ENCODE peak calls at places on chromosomes 3 and 15, in ten cellular contexts. One of them, this sample, is unnamed. For H3K36me3, the result is how much of the 10 kb centered on the place peaks cover.

GRCh38 chr3:114659109-114660081 is 365.6 kb downstream of the TIGIT start:
- DNase-seq in uterus: no peak
- DNase-seq in tibial nerve: no peak
- DNase-seq in DND-41: no peak
- DNase-seq in brain microvascular endothelial cell: no peak
- DNase-seq in transverse colon: no peak
- DNase-seq in fibroblast of lung: no peak
- DNase-seq in cardiac muscle cell: no peak
- DNase-seq in heart left ventricle: peak
- DNase-seq in stomach: peak
- DNase-seq in this sample: no peak

GRCh38 chr3:100650651-100651611 is 41.5 kb downstream of the ADGRG7 start:
- DNase-seq in uterus: no peak
- DNase-seq in tibial nerve: no peak
- DNase-seq in DND-41: no peak
- DNase-seq in brain microvascular endothelial cell: peak
- DNase-seq in transverse colon: no peak
- DNase-seq in fibroblast of lung: peak
- DNase-seq in cardiac muscle cell: no peak
- DNase-seq in heart left ventricle: no peak
- DNase-seq in stomach: no peak
- DNase-seq in this sample: peak

GRCh38 chr15:71651750-71652186 is 158.6 kb upstream of the NR2E3 start:
- DNase-seq in uterus: no peak
- DNase-seq in tibial nerve: no peak
- DNase-seq in DND-41: no peak
- DNase-seq in brain microvascular endothelial cell: peak
- DNase-seq in transverse colon: peak
- DNase-seq in fibroblast of lung: peak
- DNase-seq in cardiac muscle cell: peak
- DNase-seq in heart left ventricle: no peak
- DNase-seq in stomach: peak
- DNase-seq in this sample: no peak

GRCh38 chr3:88059380-88060160 is 515 bp downstream of the ZNF654 start:
- DNase-seq in uterus: peak
- DNase-seq in tibial nerve: no peak
- DNase-seq in DND-41: peak
- DNase-seq in brain microvascular endothelial cell: no peak
- DNase-seq in transverse colon: peak
- DNase-seq in fibroblast of lung: peak
- DNase-seq in cardiac muscle cell: no peak
- DNase-seq in heart left ventricle: no peak
- DNase-seq in stomach: no peak
- DNase-seq in this sample: no peak

GRCh38 chr15:85037617-85038016 is 56.0 kb downstream of the PDE8A start:
- DNase-seq in uterus: no peak
- DNase-seq in tibial nerve: no peak
- DNase-seq in DND-41: no peak
- DNase-seq in brain microvascular endothelial cell: no peak
- DNase-seq in transverse colon: no peak
- DNase-seq in fibroblast of lung: no peak
- DNase-seq in cardiac muscle cell: no peak
- DNase-seq in heart left ventricle: no peak
- DNase-seq in stomach: no peak
- DNase-seq in this sample: no peak

GRCh38 chr3:23874359-23875120 is 42.2 kb downstream of the NKIRAS1 start:
- DNase-seq in uterus: no peak
- DNase-seq in tibial nerve: no peak
- DNase-seq in DND-41: no peak
- DNase-seq in brain microvascular endothelial cell: peak
- DNase-seq in transverse colon: no peak
- DNase-seq in fibroblast of lung: peak
- DNase-seq in cardiac muscle cell: no peak
- DNase-seq in heart left ventricle: no peak
- DNase-seq in stomach: no peak
- DNase-seq in this sample: no peak

GRCh38 chr15:67691450-67691849 is 133.9 kb upstream of the SKOR1 start:
- DNase-seq in uterus: no peak
- DNase-seq in tibial nerve: no peak
- DNase-seq in DND-41: no peak
- DNase-seq in brain microvascular endothelial cell: no peak
- DNase-seq in transverse colon: no peak
- DNase-seq in fibroblast of lung: no peak
- DNase-seq in cardiac muscle cell: no peak
- DNase-seq in heart left ventricle: no peak
- DNase-seq in stomach: no peak
- DNase-seq in this sample: no peak

GRCh38 chr3:111277226-111277625 is 205.6 kb downstream of the NECTIN3 start:
- DNase-seq in uterus: no peak
- DNase-seq in tibial nerve: no peak
- DNase-seq in DND-41: no peak
- DNase-seq in brain microvascular endothelial cell: peak
- DNase-seq in transverse colon: no peak
- DNase-seq in fibroblast of lung: peak
- DNase-seq in cardiac muscle cell: peak
- DNase-seq in heart left ventricle: no peak
- DNase-seq in stomach: no peak
- DNase-seq in this sample: no peak

GRCh38 chr3:11482024-11482423 is 161.7 kb downstream of the VGLL4 start:
- DNase-seq in uterus: peak
- DNase-seq in tibial nerve: peak
- DNase-seq in DND-41: no peak
- DNase-seq in brain microvascular endothelial cell: no peak
- DNase-seq in transverse colon: peak
- DNase-seq in fibroblast of lung: no peak
- DNase-seq in cardiac muscle cell: no peak
- DNase-seq in heart left ventricle: peak
- DNase-seq in stomach: peak
- DNase-seq in this sample: no peak

GRCh38 chr3:126349071-126349470 is 8.1 kb downstream of the KLF15 start:
- DNase-seq in uterus: peak
- DNase-seq in tibial nerve: peak
- DNase-seq in DND-41: no peak
- DNase-seq in brain microvascular endothelial cell: no peak
- DNase-seq in transverse colon: peak
- DNase-seq in fibroblast of lung: no peak
- DNase-seq in cardiac muscle cell: no peak
- DNase-seq in heart left ventricle: no peak
- DNase-seq in stomach: peak
- DNase-seq in this sample: no peak

GRCh38 chr3:150371741-150372254 is 36.3 kb upstream of the TSC22D2 start:
- DNase-seq in uterus: peak
- DNase-seq in tibial nerve: no peak
- DNase-seq in DND-41: no peak
- DNase-seq in brain microvascular endothelial cell: peak
- DNase-seq in transverse colon: peak
- DNase-seq in fibroblast of lung: peak
- DNase-seq in cardiac muscle cell: peak
- DNase-seq in heart left ventricle: no peak
- DNase-seq in stomach: peak
- DNase-seq in this sample: no peak

GRCh38 chr15:45429974-45430792 is 51.8 kb upstream of the GATM start:
- DNase-seq in uterus: peak
- DNase-seq in tibial nerve: peak
- DNase-seq in DND-41: peak
- DNase-seq in brain microvascular endothelial cell: peak
- DNase-seq in transverse colon: peak
- DNase-seq in fibroblast of lung: peak
- DNase-seq in cardiac muscle cell: peak
- DNase-seq in heart left ventricle: peak
- DNase-seq in stomach: peak
- DNase-seq in this sample: peak
- TF ChIP-seq CTCF in uterus: peak
- TF ChIP-seq CTCF in tibial nerve: peak
- TF ChIP-seq CTCF in DND-41: peak
- TF ChIP-seq CTCF in brain microvascular endothelial cell: peak
- TF ChIP-seq CTCF in transverse colon: peak
- TF ChIP-seq CTCF in fibroblast of lung: peak
- TF ChIP-seq CTCF in cardiac muscle cell: peak
- TF ChIP-seq CTCF in heart left ventricle: peak
- TF ChIP-seq CTCF in stomach: peak
- TF ChIP-seq CTCF in this sample: peak

GRCh38 chr3:188529228-188529627 is 375.3 kb downstream of the LPP start:
- DNase-seq in uterus: no peak
- DNase-seq in tibial nerve: no peak
- DNase-seq in DND-41: no peak
- DNase-seq in brain microvascular endothelial cell: no peak
- DNase-seq in transverse colon: no peak
- DNase-seq in fibroblast of lung: peak
- DNase-seq in cardiac muscle cell: no peak
- DNase-seq in heart left ventricle: no peak
- DNase-seq in stomach: no peak
- DNase-seq in this sample: no peak

GRCh38 chr3:188531210-188531609 is 377.3 kb downstream of the LPP start:
- DNase-seq in uterus: no peak
- DNase-seq in tibial nerve: no peak
- DNase-seq in DND-41: no peak
- DNase-seq in brain microvascular endothelial cell: peak
- DNase-seq in transverse colon: no peak
- DNase-seq in fibroblast of lung: peak
- DNase-seq in cardiac muscle cell: no peak
- DNase-seq in heart left ventricle: no peak
- DNase-seq in stomach: no peak
- DNase-seq in this sample: no peak

GRCh38 chr3:188534633-188535032 is 380.7 kb downstream of the LPP start:
- DNase-seq in uterus: no peak
- DNase-seq in tibial nerve: no peak
- DNase-seq in DND-41: no peak
- DNase-seq in brain microvascular endothelial cell: no peak
- DNase-seq in transverse colon: no peak
- DNase-seq in fibroblast of lung: peak
- DNase-seq in cardiac muscle cell: no peak
- DNase-seq in heart left ventricle: no peak
- DNase-seq in stomach: no peak
- DNase-seq in this sample: no peak

GRCh38 chr3:188533172-188533571 is 379.2 kb downstream of the LPP start:
- DNase-seq in uterus: no peak
- DNase-seq in tibial nerve: no peak
- DNase-seq in DND-41: no peak
- DNase-seq in brain microvascular endothelial cell: no peak
- DNase-seq in transverse colon: no peak
- DNase-seq in fibroblast of lung: no peak
- DNase-seq in cardiac muscle cell: no peak
- DNase-seq in heart left ventricle: no peak
- DNase-seq in stomach: no peak
- DNase-seq in this sample: no peak

GRCh38 chr3:188533612-188534357 is 379.8 kb downstream of the LPP start:
- DNase-seq in uterus: no peak
- DNase-seq in tibial nerve: no peak
- DNase-seq in DND-41: no peak
- DNase-seq in brain microvascular endothelial cell: no peak
- DNase-seq in transverse colon: no peak
- DNase-seq in fibroblast of lung: peak
- DNase-seq in cardiac muscle cell: no peak
- DNase-seq in heart left ventricle: no peak
- DNase-seq in stomach: no peak
- DNase-seq in this sample: no peak
- H3K4me3 ChIP-seq in uterus: no peak
- H3K4me3 ChIP-seq in tibial nerve: no peak
- H3K4me3 ChIP-seq in DND-41: no peak
- H3K4me3 ChIP-seq in brain microvascular endothelial cell: no peak
- H3K4me3 ChIP-seq in transverse colon: no peak
- H3K4me3 ChIP-seq in fibroblast of lung: no peak
- H3K4me3 ChIP-seq in cardiac muscle cell: no peak
- H3K4me3 ChIP-seq in heart left ventricle: no peak
- H3K4me3 ChIP-seq in stomach: no peak
- H3K4me3 ChIP-seq in this sample: no peak

GRCh38 chr3:56001537-56001936 is 466.7 kb downstream of the ERC2 start:
- DNase-seq in uterus: no peak
- DNase-seq in tibial nerve: no peak
- DNase-seq in DND-41: no peak
- DNase-seq in brain microvascular endothelial cell: no peak
- DNase-seq in transverse colon: no peak
- DNase-seq in fibroblast of lung: peak
- DNase-seq in cardiac muscle cell: no peak
- DNase-seq in heart left ventricle: no peak
- DNase-seq in stomach: no peak
- DNase-seq in this sample: no peak

GRCh38 chr3:56001991-56002390 is 466.3 kb downstream of the ERC2 start:
- DNase-seq in uterus: no peak
- DNase-seq in tibial nerve: no peak
- DNase-seq in DND-41: no peak
- DNase-seq in brain microvascular endothelial cell: no peak
- DNase-seq in transverse colon: no peak
- DNase-seq in fibroblast of lung: no peak
- DNase-seq in cardiac muscle cell: no peak
- DNase-seq in heart left ventricle: no peak
- DNase-seq in stomach: no peak
- DNase-seq in this sample: no peak

DNA sequence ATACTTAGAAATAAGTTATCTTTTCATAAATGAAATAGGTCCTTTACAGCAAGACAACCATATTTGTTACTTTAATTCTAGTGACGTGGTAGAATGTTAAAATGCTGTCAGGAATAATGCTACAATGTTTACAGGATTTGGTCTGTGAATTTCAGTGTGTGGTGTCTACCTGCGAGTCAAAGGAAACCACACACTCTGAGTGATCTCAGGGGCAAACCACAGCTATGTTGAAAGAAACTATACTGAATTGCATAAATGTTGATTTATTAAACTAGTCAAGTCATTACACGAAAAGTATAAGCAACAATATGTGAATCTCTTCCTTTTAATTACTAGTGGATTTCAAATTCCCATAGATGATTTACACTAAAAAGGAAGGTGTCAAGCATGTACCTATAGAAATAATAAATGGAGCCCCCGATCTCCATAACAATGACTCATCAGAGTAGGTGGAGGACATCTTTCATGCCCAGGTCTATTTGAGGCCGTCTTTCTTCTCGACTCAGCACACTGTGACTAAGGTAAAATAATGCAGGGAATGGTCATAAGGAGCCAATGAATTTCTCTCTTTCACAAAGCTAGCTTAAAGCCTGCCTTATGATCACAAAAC is 463.0 kb downstream of the ERC2 start:
- DNase-seq in uterus: no peak
- DNase-seq in tibial nerve: no peak
- DNase-seq in DND-41: peak
- DNase-seq in brain microvascular endothelial cell: no peak
- DNase-seq in transverse colon: no peak
- DNase-seq in fibroblast of lung: peak
- DNase-seq in cardiac muscle cell: no peak
- DNase-seq in heart left ventricle: no peak
- DNase-seq in stomach: no peak
- DNase-seq in this sample: no peak
- H3K36me3 ChIP-seq in uterus: under half
- H3K36me3 ChIP-seq in tibial nerve: under half
- H3K36me3 ChIP-seq in DND-41: under half
- H3K36me3 ChIP-seq in brain microvascular endothelial cell: under half
- H3K36me3 ChIP-seq in transverse colon: under half
- H3K36me3 ChIP-seq in fibroblast of lung: under half
- H3K36me3 ChIP-seq in cardiac muscle cell: under half
- H3K36me3 ChIP-seq in heart left ventricle: under half
- H3K36me3 ChIP-seq in stomach: under half
- H3K36me3 ChIP-seq in this sample: under half

DNA sequence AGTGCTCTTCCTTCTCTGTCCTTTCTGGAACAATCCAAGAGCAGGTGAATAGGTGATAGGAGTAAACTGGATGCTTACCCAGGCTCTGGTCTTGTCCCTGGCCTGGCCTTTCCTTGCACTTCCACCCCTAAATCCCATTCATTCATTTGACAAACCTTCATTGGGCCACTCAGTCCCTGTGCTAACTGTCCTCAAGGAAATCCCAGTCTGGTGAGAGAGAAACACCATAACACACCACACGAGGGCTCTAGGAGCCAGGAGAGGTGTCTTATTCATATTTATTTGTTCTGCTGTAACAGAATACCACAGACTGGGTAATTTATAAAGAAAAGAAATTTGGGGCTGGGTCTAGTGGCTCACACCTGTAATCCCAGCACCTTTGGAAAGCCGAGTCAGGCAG is 22.8 kb downstream of the EFCC1 start:
- DNase-seq in uterus: no peak
- DNase-seq in tibial nerve: no peak
- DNase-seq in DND-41: no peak
- DNase-seq in brain microvascular endothelial cell: no peak
- DNase-seq in transverse colon: no peak
- DNase-seq in fibroblast of lung: no peak
- DNase-seq in cardiac muscle cell: no peak
- DNase-seq in heart left ventricle: peak
- DNase-seq in stomach: no peak
- DNase-seq in this sample: no peak
- TF ChIP-seq CTCF in uterus: no peak
- TF ChIP-seq CTCF in tibial nerve: no peak
- TF ChIP-seq CTCF in DND-41: no peak
- TF ChIP-seq CTCF in brain microvascular endothelial cell: peak
- TF ChIP-seq CTCF in transverse colon: peak
- TF ChIP-seq CTCF in fibroblast of lung: peak
- TF ChIP-seq CTCF in cardiac muscle cell: peak
- TF ChIP-seq CTCF in heart left ventricle: no peak
- TF ChIP-seq CTCF in stomach: peak
- TF ChIP-seq CTCF in this sample: peak